ENCODE peak calls at places on chromosomes 16 and 17, in four cellular contexts. C is K562, W is GM12878, N is IMR-90. I is an unnamed sample.

GRCh38 chr17:77471984-77472836 is 331.4 kb downstream of the SEC14L1 start:
- DNase-seq in C (peak), W (no peak), N (peak), I (peak)

GRCh38 chr17:56707312-56708219 is 114.1 kb downstream of the NOG start:
- DNase-seq in C (no peak), W (no peak), N (peak), I (no peak)

GRCh38 chr16:47492428-47493357 is 31.6 kb downstream of the PHKB start:
- DNase-seq in C (peak), W (peak), N (peak), I (no peak)

GRCh38 chr16:57480754-57481230 is 5.5 kb downstream of the DOK4 start:
- DNase-seq in C (no peak), W (no peak), N (no peak), I (no peak)

GRCh38 chr16:81885976-81886586 is 107.0 kb downstream of the PLCG2 start:
- DNase-seq in C (peak), W (no peak), N (peak), I (peak)

GRCh38 chr17:35684046-35684802 is 47.2 kb upstream of the RASL10B start:
- DNase-seq in C (no peak), W (no peak), N (peak), I (peak)

GRCh38 chr16:50114357-50115129 is 38.6 kb upstream of the TENT4B start:
- DNase-seq in C (no peak), W (no peak), N (no peak), I (no peak)

GRCh38 chr17:2380225-2380922 is 20.5 kb downstream of the MNT start:
- DNase-seq in C (no peak), W (no peak), N (no peak), I (no peak)

GRCh38 chr16:23670137-23670776 is 8.4 kb upstream of the PLK1 start:
- DNase-seq in C (no peak), W (peak), N (peak), I (peak)

GRCh38 chr16:12086861-12087260 is 110.3 kb downstream of the SNX29 start:
- DNase-seq in C (no peak), W (no peak), N (no peak), I (no peak)

GRCh38 chr16:25020112-25020591 is 5.0 kb upstream of the ARHGAP17 start:
- DNase-seq in C (no peak), W (no peak), N (no peak), I (no peak)

GRCh38 chr16:80682435-80683070 is 121.8 kb downstream of the CDYL2 start:
- DNase-seq in C (no peak), W (no peak), N (peak), I (no peak)

GRCh38 chr17:55693244-55694216 is 29.1 kb downstream of the TMEM100 start:
- DNase-seq in C (no peak), W (no peak), N (peak), I (no peak)

GRCh38 chr16:521381-522210 is 5.9 kb upstream of the CAPN15 start:
- DNase-seq in C (no peak), W (no peak), N (no peak), I (no peak)

GRCh38 chr16:48963901-48964615 is 317.6 kb downstream of the CBLN1 start:
- DNase-seq in C (no peak), W (no peak), N (peak), I (no peak)

GRCh38 chr17:7001562-7001961 is 5.7 kb downstream of the ALOX12 start:
- DNase-seq in C (peak), W (no peak), N (no peak), I (peak)

DNA sequence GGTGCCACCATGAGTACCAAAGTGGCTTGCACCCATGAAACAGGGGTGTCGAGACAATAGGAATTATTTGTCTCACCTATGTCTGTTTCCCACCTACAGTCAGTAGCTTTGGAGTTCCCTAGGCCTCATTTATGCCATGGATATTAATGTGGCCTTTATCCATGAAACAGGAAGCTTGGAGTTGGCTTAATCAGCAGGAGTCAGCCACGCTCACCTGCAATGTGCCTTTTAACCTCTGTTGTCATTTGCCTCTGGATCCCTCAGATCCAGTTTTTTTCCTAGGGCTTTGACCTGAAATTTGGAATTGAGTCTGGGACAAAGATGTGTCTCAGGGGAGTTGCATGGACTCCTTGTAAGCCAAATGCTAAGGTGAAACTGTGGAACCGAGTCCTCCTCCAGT is 44.4 kb downstream of the TAOK1 start:
- DNase-seq in C (no peak), W (no peak), N (no peak), I (no peak)
- TF ChIP-seq FOS in C (no peak), W (no peak), N (no peak), I (no peak)

GRCh38 chr17:67434061-67434525 is 57.0 kb downstream of the PITPNC1 start:
- DNase-seq in C (no peak), W (no peak), N (no peak), I (no peak)

GRCh38 chr17:67431210-67432015 is 54.3 kb downstream of the PITPNC1 start:
- DNase-seq in C (peak), W (no peak), N (peak), I (peak)

GRCh38 chr17:67438669-67439068 is 61.6 kb downstream of the PITPNC1 start:
- DNase-seq in C (no peak), W (no peak), N (no peak), I (no peak)

GRCh38 chr17:67433248-67433924 is 56.3 kb downstream of the PITPNC1 start:
- DNase-seq in C (no peak), W (no peak), N (no peak), I (no peak)

GRCh38 chr17:67435122-67435521 is 58.0 kb downstream of the PITPNC1 start:
- DNase-seq in C (no peak), W (no peak), N (no peak), I (no peak)
- TF ChIP-seq FOS in C (no peak), W (no peak), N (no peak), I (no peak)

DNA sequence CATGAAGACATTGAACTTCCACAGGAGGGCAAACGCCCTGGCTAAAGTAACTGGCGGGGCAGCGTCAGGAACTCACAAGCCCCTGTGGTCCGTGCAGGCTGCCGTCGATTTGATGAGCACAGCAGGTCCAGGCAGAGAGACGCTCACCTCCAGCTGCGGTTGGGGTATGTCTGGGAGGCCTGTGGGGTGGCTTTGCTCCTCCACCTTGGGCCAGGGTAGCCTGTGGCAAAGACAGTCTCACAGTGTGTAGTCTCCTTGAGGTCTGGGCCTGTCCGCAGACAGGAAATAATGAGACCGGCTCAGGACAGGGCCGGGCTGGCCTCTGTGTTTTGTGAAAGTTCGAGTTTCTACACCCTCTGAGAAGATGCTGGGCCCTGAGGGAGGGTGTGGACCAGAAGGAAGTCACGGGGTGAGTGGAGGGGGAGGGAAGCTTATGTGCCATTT is 103.2 kb downstream of the METRNL start:
- DNase-seq in C (no peak), W (no peak), N (no peak), I (no peak)
- TF ChIP-seq FOS in C (no peak), W (no peak), N (no peak), I (no peak)

DNA sequence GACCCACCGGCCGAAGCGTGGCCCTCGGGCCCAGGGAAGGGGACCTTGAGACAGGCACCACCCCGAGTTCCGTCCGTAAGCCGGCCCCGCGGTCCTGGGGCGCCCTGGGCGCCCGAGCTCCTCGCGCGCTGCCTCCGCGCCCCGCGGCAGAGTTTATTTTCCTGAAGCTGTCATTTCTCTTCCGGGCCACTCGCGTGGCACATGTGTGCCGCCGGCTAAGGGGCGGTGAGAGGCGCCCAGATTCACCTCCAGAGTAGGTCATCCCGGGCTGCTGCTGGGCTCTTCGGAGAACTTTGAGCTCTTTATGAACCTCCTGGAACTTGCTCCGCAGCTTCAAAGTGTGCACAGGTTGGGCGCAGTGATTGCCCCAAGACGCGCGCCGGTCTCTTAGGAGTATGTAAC is 489 bp downstream of the ZC3H18 start:
- DNase-seq in C (peak), W (no peak), N (no peak), I (peak)
- TF ChIP-seq FOS in C (no peak), W (no peak), N (no peak), I (no peak)

GRCh38 chr16:89831810-89832328 is 3.6 kb downstream of the SPIRE2 start:
- DNase-seq in C (no peak), W (no peak), N (no peak), I (no peak)

GRCh38 chr16:89827383-89828198 is 684 bp upstream of the SPIRE2 start:
- DNase-seq in C (peak), W (no peak), N (peak), I (peak)

GRCh38 chr16:89828199-89828869 is at the start of gene SPIRE2:
- DNase-seq in C (peak), W (no peak), N (peak), I (peak)

GRCh38 chr16:89828870-89829629 is 775 bp downstream of the SPIRE2 start:
- DNase-seq in C (peak), W (no peak), N (no peak), I (no peak)

DNA sequence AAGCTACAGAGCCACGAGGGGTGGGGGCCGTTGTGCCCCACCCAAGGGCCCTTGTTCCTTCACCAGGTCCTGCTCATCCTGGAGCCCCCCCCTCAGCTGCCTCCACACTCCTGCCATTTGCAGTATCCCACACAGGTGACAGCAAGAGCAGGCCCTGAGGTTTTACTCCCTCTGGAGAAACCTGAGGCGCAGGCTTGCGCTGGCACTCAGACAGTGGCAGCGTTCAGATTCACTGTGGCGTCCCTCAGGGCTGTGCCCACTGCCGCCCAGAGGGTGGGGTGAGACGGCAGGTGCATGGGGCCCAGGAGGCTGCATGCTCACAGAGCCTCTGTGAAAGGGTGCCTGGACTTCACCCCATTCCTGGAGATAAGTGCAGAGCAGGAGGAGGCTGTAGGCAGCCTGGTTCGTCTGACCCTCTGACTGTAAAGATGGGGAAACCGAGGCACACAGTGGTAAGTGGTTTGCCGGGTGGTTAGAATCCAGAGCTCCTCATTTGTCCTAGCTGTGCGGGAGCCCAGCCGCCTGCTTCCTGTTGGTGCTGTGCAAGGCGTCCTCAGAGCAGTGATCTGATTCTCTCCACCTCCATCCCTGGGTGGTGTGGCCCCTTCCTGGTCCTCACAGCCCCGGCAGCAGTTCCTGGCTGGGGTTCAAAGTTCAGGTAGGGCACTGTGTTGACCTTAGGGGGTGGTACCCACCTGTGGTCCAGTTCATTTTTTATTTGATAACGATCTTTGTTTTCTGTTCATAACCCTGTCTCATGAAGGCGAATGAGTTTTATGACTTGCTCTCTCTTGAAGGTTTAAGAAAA is 1.6 kb downstream of the SPIRE2 start:
- DNase-seq in C (no peak), W (no peak), N (no peak), I (no peak)
- TF ChIP-seq FOS in C (no peak), W (no peak), N (no peak), I (no peak)

DNA sequence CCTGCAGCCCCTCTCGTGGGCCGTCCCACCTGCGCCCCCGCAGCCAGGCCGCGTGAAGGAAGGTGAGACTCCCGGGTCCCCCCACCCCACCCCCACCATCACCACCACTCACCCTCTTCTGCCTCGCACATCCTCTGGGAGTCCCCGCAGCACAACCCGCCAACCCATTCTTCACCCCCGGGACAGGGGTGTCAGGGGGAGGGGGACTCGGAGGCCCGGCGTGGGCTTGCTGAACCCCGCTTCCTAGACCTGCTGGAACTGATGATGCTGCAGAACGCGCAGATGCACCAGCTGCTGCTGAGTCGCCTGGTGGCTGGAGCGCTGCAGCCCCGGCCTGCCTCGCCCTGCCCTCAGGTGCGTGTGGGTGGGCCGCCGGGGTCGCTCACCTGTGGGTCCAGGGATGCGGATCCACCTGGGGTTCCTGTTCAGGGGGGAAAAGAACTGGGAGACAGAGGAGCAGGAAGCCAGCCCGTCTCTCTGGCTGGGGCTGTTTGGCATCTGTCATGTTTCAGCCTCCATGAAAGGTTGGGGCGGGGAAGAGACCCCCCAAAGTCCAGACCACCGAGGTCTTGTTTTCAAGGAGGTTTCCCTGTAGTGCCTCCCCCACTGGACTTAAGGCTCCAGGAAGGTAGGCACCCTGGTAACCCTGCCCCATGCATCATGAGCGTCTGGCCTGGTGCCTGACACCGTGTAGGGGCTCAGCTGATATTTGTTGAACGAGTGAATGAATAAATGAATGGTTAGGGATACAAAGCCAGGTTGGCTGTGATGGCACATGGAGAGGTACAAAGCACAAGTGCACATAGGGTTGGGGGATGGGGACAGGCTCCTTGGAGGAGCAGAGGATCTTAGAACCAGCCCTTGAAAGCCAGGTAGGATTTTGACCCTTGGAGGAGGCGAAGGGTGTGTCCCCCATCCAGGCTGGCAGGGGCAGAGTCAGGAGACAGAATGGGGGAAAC is 849 bp downstream of the PRR29 start:
- DNase-seq in C (no peak), W (no peak), N (no peak), I (no peak)
- TF ChIP-seq FOS in C (no peak), W (no peak), N (no peak), I (no peak)

DNA sequence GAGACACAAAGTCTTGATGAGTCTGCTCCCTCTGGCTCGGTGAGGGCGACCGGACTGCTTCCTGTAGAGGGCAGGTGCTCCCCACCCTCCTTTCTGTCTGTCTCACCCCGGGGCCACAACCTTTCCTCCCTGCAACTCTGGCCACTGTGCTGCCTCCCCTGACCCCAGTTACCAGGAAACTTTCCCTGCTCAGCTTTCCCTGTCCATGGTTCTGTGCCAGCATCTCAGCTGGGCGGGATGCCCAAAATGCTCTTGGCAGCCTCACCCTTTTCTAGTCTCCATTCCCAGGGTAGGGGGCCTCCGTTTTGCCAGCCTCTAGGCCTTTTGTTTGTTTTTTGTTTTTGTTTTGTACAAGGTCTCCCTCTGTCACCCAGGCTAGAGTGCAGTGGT is 1.4 kb downstream of the PLD2 start:
- DNase-seq in C (no peak), W (no peak), N (no peak), I (no peak)
- TF ChIP-seq FOS in C (no peak), W (no peak), N (no peak), I (no peak)